ENCODE peak calls at places on chromosomes 3 and 15, in seven cellular contexts. R is ovary, M is A549, F is stomach, Z is esophagus muscularis mucosa, G is tibial nerve, N is upper lobe of left lung. C is an unnamed sample.

GRCh38 chr3:23590424-23590823 is 215.3 kb upstream of the UBE2E1 start:
- DNase-seq in N (no peak), F (no peak), G (no peak), M (no peak), Z (peak; percentile 39), R (no peak), C (no peak)

GRCh38 chr3:122535964-122536363 is 21.2 kb upstream of the KPNA1 start:
- DNase-seq in F (no peak), G (no peak), N (no peak), M (no peak), R (no peak), Z (no peak), C (no peak)

GRCh38 chr3:116966649-116967048 is 257.1 kb downstream of the TUSC7 start:
- DNase-seq in Z (no peak), M (no peak), F (no peak), R (no peak), G (no peak), N (no peak), C (no peak)

GRCh38 chr3:107588217-107588616 is 65.5 kb downstream of the BBX start:
- DNase-seq in Z (no peak), G (no peak), N (no peak), M (no peak), R (no peak), F (no peak), C (no peak)

GRCh38 chr15:62164500-62165028 is 521 bp downstream of the C2CD4B start:
- DNase-seq in N (peak; percentile 88), G (no peak), R (no peak), F (no peak), Z (no peak), M (peak; percentile 12), C (peak; percentile 15)

GRCh38 chr3:31936661-31937060 is 44.4 kb downstream of the OSBPL10 start:
- DNase-seq in Z (no peak), G (no peak), F (no peak), N (no peak), M (no peak), R (no peak), C (no peak)

GRCh38 chr3:72152551-72153476 is 367.9 kb upstream of the PROK2 start:
- DNase-seq in Z (no peak), G (peak; percentile 67), R (peak; percentile 90), F (peak; percentile 91), M (peak; percentile 17), N (no peak), C (peak; percentile 79)

GRCh38 chr3:113634782-113635474 is 61.5 kb downstream of the USF3 start:
- DNase-seq in M (no peak), Z (no peak), R (no peak), G (no peak), F (no peak), N (no peak), C (no peak)

GRCh38 chr15:82922737-82923136 is 29.8 kb downstream of the HOMER2 start:
- DNase-seq in R (no peak), Z (no peak), N (no peak), M (no peak), G (no peak), F (peak; percentile 20), C (no peak)

GRCh38 chr15:62977952-62978811 is 64.4 kb upstream of the TPM1 start:
- DNase-seq in F (no peak), G (no peak), N (no peak), Z (no peak), M (no peak), R (no peak), C (no peak)

GRCh38 chr3:128805771-128806170 is 73.6 kb upstream of the ACAD9 start:
- DNase-seq in Z (no peak), G (no peak), R (no peak), N (no peak), F (no peak), M (no peak), C (no peak)

GRCh38 chr3:160684368-160684740 is 7.4 kb downstream of the ARL14 start:
- DNase-seq in G (no peak), M (no peak), Z (no peak), R (no peak), F (no peak), N (no peak), C (no peak)

GRCh38 chr15:48384616-48385015 is 53.4 kb downstream of the DUT start:
- DNase-seq in R (no peak), M (no peak), F (no peak), N (no peak), Z (no peak), G (no peak), C (no peak)

GRCh38 chr15:47820780-47821319 is 103.5 kb downstream of the SEMA6D start:
- DNase-seq in M (no peak), Z (no peak), N (no peak), G (no peak), F (no peak), R (no peak), C (no peak)

DNA sequence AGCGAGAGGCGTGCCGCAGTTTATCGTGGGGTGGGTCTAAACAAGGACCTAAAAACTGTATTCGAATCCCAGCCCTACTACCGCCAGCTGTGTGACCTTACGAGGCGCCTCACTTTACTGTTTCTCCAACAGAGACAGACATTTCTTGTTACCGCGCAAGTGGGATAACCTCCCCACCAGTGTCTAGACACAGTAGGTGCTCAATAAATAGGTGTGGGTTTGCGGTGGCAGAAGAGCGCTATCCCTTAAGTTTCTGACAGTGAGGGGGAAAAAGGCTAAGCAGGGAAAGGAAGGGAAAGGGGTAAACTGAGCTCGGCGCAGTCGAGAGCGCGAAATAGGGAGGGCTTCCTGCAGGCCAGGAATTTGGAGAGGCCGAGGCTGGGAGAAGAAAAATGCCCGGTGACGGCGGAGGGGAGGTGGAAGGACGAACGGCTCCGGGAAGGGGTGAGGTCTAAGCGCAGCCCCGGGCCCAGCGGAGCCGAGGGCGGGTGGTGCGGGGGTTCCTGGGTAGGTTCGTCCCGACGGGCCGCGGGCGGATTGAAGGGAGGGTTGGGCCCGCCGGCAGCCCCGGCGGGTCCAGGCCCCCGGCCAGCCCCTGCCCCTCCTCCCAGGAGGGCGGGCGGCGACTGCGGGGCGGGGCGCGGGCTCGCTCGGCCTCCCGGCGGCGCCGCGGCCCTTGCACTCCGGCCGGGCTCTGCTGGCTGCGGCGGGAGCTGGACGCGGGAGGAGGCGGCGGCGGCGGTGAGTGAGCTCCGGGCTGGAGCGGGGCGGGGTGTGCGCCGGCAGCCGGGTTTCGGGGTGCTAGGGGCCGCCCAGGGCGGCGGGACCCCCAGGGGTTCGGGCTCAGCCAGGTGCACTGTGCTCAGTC is at the start of gene CGNL1:
- DNase-seq in M (peak; percentile 62), R (peak; percentile 78), F (peak; percentile 71), Z (no peak), G (no peak), N (peak; percentile 92), C (peak; percentile 35)
- H3K4me3 ChIP-seq in M (peak within 1 kb of the TSS; percentile 91), R (peak within 1 kb of the TSS; percentile 87), F (peak within 1 kb of the TSS; percentile 72), Z (peak within 1 kb of the TSS; percentile 67), G (peak within 1 kb of the TSS; percentile 57), N (peak within 1 kb of the TSS; percentile 69), C (peak within 1 kb of the TSS; percentile 32)

DNA sequence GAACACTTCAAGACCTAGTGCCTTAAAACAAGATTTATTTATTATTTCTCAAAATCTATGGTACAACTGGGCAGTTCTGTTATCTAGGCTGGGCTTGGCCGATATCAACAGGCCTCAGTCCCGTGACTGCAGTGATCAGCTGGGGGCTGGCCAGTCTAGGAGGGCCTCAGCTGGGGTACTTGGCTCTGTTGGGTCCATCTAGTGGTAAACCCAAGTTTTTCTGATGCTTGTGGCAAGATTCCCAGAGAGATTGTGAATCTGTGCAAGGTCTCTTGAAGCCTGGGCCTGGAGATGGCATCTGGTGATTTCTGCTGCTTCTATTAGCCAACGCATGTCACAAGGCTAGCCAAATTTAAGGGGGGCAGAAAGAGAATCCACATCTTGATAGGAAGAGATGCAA is 482.4 kb upstream of the SGO1 start:
- DNase-seq in N (no peak), M (no peak), R (no peak), Z (no peak), G (no peak), F (no peak), C (no peak)
- TF ChIP-seq EP300 in N (no peak), M (no peak), R (no peak), Z (no peak), G (no peak), F (no peak), C (no peak)

GRCh38 chr15:52679232-52680040 is at the start of gene ATOSA:
- DNase-seq in M (peak; percentile 90), F (peak; percentile 92), N (peak; percentile 96), G (peak; percentile 90), R (peak; percentile 91), Z (peak; percentile 98), C (peak; percentile 94)
- TF ChIP-seq POLR2A in M (no peak), F (no peak), N (peak; percentile 70), G (peak; percentile 76), R (peak; percentile 56), Z (no peak), C (peak; percentile 90)

GRCh38 chr3:40458473-40458872 is 1.3 kb downstream of the RPL14 start:
- DNase-seq in G (no peak), F (no peak), N (no peak), M (no peak), Z (no peak), R (no peak), C (no peak)
- H3K4me3 ChIP-seq in G (no peak overlapping the region), F (peak overlapping the region; percentile 96), N (peak overlapping the region; percentile 82), M (peak overlapping the region; percentile 93), Z (peak overlapping the region; percentile 92), R (peak overlapping the region; percentile 99), C (no peak overlapping the region)

GRCh38 chr15:32822739-32823138 is 104.9 kb downstream of the GREM1 start:
- DNase-seq in M (no peak), Z (no peak), G (no peak), N (no peak), R (no peak), F (no peak), C (no peak)
- TF ChIP-seq EP300 in M (no peak), Z (no peak), G (no peak), N (no peak), R (no peak), F (no peak), C (no peak)

GRCh38 chr3:125591116-125591755 is 4.1 kb downstream of the OSBPL11 start:
- DNase-seq in Z (no peak), F (no peak), N (no peak), M (no peak), R (no peak), G (no peak), C (no peak)
- TF ChIP-seq POLR2A in Z (no peak), F (no peak), N (no peak), M (no peak), R (no peak), G (no peak), C (no peak)

GRCh38 chr15:77818484-77819270 is 186.0 kb upstream of the LINGO1 start:
- DNase-seq in N (peak; percentile 81), R (no peak), G (no peak), Z (no peak), M (no peak), F (no peak), C (no peak)
- H3K4me3 ChIP-seq in N (peak overlapping the region; percentile 34), R (no peak overlapping the region), G (no peak overlapping the region), Z (peak overlapping the region; percentile 47), M (peak overlapping the region; percentile 54), F (peak overlapping the region; percentile 39), C (peak overlapping the region; percentile 20)

C was measured in transverse colon.